ENCODE peak calls at places on chromosomes 1 and 21, in nine cellular contexts. U is HEK293T; Q is iPS DF 6.9; N is ovary; C is globus pallidus; Z is thyroid gland; S is activated T-helper 9 cell treated with anti-CD3 and anti-CD28 coated beads, Interleukin-2, amount 50 U/mL, for 16 hours; K is stimulated activated CD4-positive, alpha-beta T cell treated with anti-CD3 and anti-CD28 coated beads, Interleukin-12 subunit alpha, Interleukin-12 subunit beta, amount 100 ng/mL, for 4 hours; T is SK-MEL-5. A is an unnamed sample.

GRCh38 chr1:8382051-8382505 is 64.2 kb downstream of the SLC45A1 start:
- DNase-seq in Q (no peak), Z (peak; percentile 87), K (no peak), C (peak; percentile 71), T (no peak), N (no peak), S (no peak), U (peak; percentile 28), A (no peak)

GRCh38 chr1:219639843-219640606 is 27.1 kb upstream of the ZC3H11B start:
- DNase-seq in S (no peak), T (no peak), U (no peak), C (peak; percentile 8), N (no peak), Q (no peak), Z (no peak), K (no peak), A (peak; percentile 63)

GRCh38 chr1:171344473-171344820 is 30.5 kb downstream of the FMO4 start:
- DNase-seq in S (no peak), Z (no peak), Q (no peak), N (no peak), T (no peak), K (no peak), U (no peak), C (no peak), A (no peak)

GRCh38 chr1:36094621-36095061 is 5.9 kb downstream of the ADPRS start:
- DNase-seq in S (no peak), Z (peak; percentile 70), K (no peak), C (no peak), U (no peak), Q (no peak), N (no peak), T (no peak), A (no peak)

GRCh38 chr1:219174672-219175564 is 1.2 kb downstream of the LYPLAL1 start:
- DNase-seq in S (no peak), Z (peak; percentile 41), T (peak; percentile 41), N (no peak), K (peak; percentile 0), Q (no peak), U (no peak), C (peak; percentile 33), A (peak; percentile 66)

GRCh38 chr21:40015818-40016217 is 148.6 kb downstream of the PCP4 start:
- DNase-seq in U (no peak), S (no peak), Q (no peak), K (no peak), N (no peak), Z (no peak), T (no peak), C (no peak), A (no peak)

GRCh38 chr1:116091083-116091482 is 20.1 kb upstream of the MAB21L3 start:
- DNase-seq in C (no peak), Q (no peak), K (no peak), Z (no peak), N (no peak), S (no peak), U (no peak), T (no peak), A (no peak)

GRCh38 chr1:97192872-97193572 is 471.4 kb downstream of the PTBP2 start:
- DNase-seq in Q (no peak), S (no peak), T (no peak), U (no peak), C (no peak), K (no peak), N (no peak), Z (no peak), A (peak; percentile 33)

GRCh38 chr1:32972814-32973428 is 8.3 kb upstream of the RNF19B start:
- DNase-seq in N (peak; percentile 57), C (peak; percentile 67), T (no peak), Z (peak; percentile 87), Q (no peak), U (peak; percentile 74), K (no peak), S (no peak), A (no peak)

GRCh38 chr1:51729824-51730284 is 113.0 kb downstream of the OSBPL9 start:
- DNase-seq in Z (no peak), K (no peak), Q (no peak), N (peak; percentile 48), C (no peak), T (peak; percentile 37), U (peak; percentile 48), S (no peak), A (no peak)

A was measured in COLO829.